ENCODE peak calls at places on chromosomes 12 and 14, in seven cellular contexts. B is lower lobe of right lung, A is colonic mucosa, J is psoas muscle, F is body of pancreas, G is osteoblast, T is SK-N-SH. C is an unnamed sample. For H3K27me3 and H3K4me1, the result is how much of the 10 kb centered on the place peaks cover.

GRCh38 chr12:53320352-53321195 is 836 bp downstream of the AAAS start:
- DNase-seq in B (no peak), A (no peak), J (no peak), F (no peak), G (peak), T (no peak), C (no peak)

GRCh38 chr12:123055281-123055766 is 74.8 kb downstream of the ARL6IP4 start:
- DNase-seq in B (no peak), A (no peak), J (no peak), F (no peak), G (no peak), T (no peak), C (no peak)

GRCh38 chr12:64826234-64826633 is 1.8 kb downstream of the TBC1D30 start:
- DNase-seq in B (peak), A (peak), J (peak), F (peak), G (peak), T (peak), C (peak)

GRCh38 chr14:30045720-30046119 is 118.1 kb upstream of the PRKD1 start:
- DNase-seq in B (no peak), A (no peak), J (no peak), F (no peak), G (no peak), T (no peak), C (no peak)

GRCh38 chr14:24673534-24674203 is 39.7 kb upstream of the GZMB start:
- DNase-seq in B (no peak), A (no peak), J (no peak), F (no peak), G (no peak), T (no peak), C (no peak)

GRCh38 chr14:76961631-76962302 is 66.7 kb downstream of the IRF2BPL start:
- DNase-seq in B (peak), A (peak), J (peak), F (peak), G (peak), T (no peak), C (peak)

GRCh38 chr12:101695698-101696097 is 1.7 kb upstream of the CHPT1 start:
- DNase-seq in B (no peak), A (no peak), J (no peak), F (no peak), G (no peak), T (no peak), C (no peak)

GRCh38 chr12:10186299-10186698 is 7.5 kb downstream of the TMEM52B start:
- DNase-seq in B (peak), A (peak), J (peak), F (peak), G (no peak), T (no peak), C (peak)

GRCh38 chr14:51472881-51473280 is 178.8 kb upstream of the FRMD6 start:
- DNase-seq in B (no peak), A (no peak), J (no peak), F (peak), G (no peak), T (peak), C (no peak)

GRCh38 chr12:91327889-91328288 is 145.3 kb upstream of the DCN start:
- DNase-seq in B (no peak), A (no peak), J (no peak), F (no peak), G (no peak), T (no peak), C (no peak)

GRCh38 chr12:4859478-4860210 is 50.1 kb upstream of the KCNA1 start:
- DNase-seq in B (no peak), A (no peak), J (no peak), F (no peak), G (no peak), T (no peak), C (no peak)

GRCh38 chr14:67487937-67488893 is at the start of gene TMEM229B:
- DNase-seq in B (peak), A (peak), J (peak), F (peak), G (no peak), T (no peak), C (peak)

GRCh38 chr12:68263366-68263765 is 10.0 kb upstream of the IL22 start:
- DNase-seq in B (no peak), A (no peak), J (no peak), F (no peak), G (no peak), T (no peak), C (no peak)

GRCh38 chr14:65156568-65157366 is 54.5 kb upstream of the MAX start:
- DNase-seq in B (peak), A (no peak), J (peak), F (no peak), G (peak), T (no peak), C (peak)

GRCh38 chr12:109880938-109881337 is 597 bp upstream of the GLTP start:
- DNase-seq in B (no peak), A (no peak), J (no peak), F (no peak), G (no peak), T (no peak), C (no peak)

GRCh38 chr12:49502590-49502989 is 36.2 kb upstream of the KCNH3 start:
- DNase-seq in B (no peak), A (no peak), J (no peak), F (no peak), G (peak), T (no peak), C (no peak)

GRCh38 chr12:112473056-112473455 is 54.3 kb downstream of the PTPN11 start:
- DNase-seq in B (no peak), A (no peak), J (no peak), F (no peak), G (peak), T (peak), C (no peak)

GRCh38 chr12:6614513-6615177 is 7.5 kb upstream of the CHD4 start:
- DNase-seq in B (no peak), A (peak), J (no peak), F (no peak), G (no peak), T (no peak), C (no peak)

GRCh38 chr12:6615802-6616201 is 8.6 kb upstream of the CHD4 start:
- DNase-seq in B (no peak), A (no peak), J (no peak), F (no peak), G (no peak), T (no peak), C (no peak)

GRCh38 chr12:6620885-6621274 is 13.7 kb upstream of the CHD4 start:
- DNase-seq in B (no peak), A (no peak), J (no peak), F (no peak), G (no peak), T (no peak), C (no peak)

GRCh38 chr12:6618483-6618882 is 11.3 kb upstream of the CHD4 start:
- DNase-seq in B (no peak), A (no peak), J (no peak), F (no peak), G (peak), T (no peak), C (peak)

DNA sequence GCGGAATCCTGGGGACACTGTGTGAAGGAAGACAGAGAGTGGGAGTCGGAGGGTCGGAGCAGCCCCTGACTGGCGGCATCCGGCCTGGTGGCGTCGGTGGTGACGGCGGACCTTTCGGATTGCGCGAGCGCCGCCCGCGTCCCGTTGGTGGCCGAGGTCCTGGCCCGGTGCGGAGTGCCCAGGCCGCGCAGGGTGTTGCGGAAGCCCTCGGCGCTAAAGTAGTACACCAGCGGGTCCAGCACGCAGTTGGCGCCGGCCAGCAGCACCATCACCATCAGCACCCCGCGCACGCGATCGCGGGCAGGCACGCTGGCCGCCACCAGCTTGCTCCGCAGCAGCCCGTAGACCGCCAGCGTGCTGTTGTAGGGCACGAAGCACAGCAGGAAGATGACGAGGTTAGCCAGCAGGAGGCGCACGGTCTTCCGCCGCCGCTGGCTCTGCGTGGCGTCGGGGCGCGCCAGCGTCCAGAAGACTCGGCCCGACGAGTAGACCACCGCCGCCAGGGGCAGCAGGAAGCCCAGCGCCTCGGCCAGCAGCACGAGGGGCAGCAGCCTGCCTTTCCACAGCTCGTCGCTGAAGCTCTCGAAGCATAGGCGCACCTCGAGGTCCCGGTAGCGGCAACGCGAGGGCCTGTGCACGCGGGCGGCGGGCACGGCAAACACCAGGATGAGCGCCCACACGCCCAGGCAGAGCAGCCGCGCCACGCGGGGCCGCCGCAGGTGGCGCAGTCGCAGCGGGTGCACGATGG is 13.1 kb upstream of the CHD4 start:
- DNase-seq in B (peak), A (no peak), J (peak), F (peak), G (peak), T (peak), C (no peak)
- TF ChIP-seq CTCF in B (peak), A (no peak), J (peak), F (peak), G (peak), T (no peak), C (peak)

DNA sequence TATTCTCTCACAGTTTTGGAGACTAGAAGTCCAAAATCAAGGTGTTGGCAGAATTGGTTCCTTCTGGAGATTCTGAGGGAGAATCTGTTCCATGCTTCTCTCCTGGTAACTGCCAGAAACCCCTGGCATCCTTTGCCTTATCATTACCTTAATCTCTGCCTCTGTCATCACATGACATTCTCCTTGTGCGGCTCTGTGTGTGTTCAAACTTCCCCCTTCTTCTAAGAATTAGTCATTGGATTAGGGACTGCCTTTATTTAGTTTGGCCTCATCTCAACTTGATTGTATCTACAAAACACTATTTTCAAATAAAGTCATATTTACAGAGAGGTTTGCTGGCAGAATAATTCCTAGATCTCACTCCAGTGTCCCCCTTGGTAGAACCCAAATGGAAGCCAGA is 68.9 kb downstream of the ZNF641 start:
- DNase-seq in B (no peak), A (no peak), J (no peak), F (no peak), G (no peak), T (no peak), C (no peak)
- H3K27me3 ChIP-seq in B (under half), A (under half), J (under half), F (under half), G (under half), T (under half), C (under half)

DNA sequence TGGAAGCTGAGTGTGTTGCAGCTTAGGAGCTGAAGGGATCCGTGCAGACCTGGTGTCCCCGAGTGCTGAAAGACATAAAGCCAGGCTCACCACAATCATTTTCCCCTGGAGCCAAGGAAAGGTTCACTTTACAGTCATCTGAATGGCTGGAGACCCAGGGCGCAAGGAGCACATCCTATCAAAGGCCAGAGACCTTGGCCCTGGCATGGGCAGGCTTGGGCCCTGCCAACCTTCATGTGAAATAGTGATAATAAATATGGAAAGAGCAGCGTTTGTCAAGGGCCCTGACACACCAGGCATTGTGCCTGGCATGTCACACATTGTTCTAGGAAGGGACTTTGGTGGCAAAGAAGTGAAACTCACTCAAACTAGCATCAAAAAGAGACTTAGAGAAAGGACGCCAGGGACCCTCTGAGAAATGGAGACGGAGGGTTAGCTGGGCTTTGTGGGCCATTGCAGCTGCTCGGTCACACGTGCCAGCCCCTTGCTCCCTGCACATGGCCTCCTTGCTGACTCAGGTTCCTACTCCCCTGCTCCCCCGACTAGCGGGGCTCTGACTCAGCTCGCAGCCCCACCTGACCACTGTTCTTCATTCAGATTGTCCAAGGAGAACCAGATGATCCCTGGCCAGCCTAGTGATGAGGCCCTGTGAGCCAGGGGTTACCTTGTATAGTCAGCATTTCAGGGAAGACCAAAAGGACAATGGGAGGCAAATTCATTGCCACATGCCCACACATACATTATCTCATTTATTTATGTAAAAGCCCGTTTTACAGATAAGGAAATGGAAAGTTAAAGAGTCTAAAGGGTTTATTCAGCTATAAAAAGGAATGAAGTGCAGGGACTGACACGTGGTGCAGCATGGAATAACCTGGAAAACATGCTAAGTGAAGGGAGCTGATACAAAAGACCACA is 103.6 kb downstream of the LGMN start:
- DNase-seq in B (no peak), A (no peak), J (no peak), F (no peak), G (no peak), T (no peak), C (no peak)
- H3K4me1 ChIP-seq in B (under half), A (under half), J (under half), F (under half), G (half or more), T (under half), C (under half)

GRCh38 chr12:84912191-84913142 is at the start of gene SLC6A15:
- DNase-seq in B (peak), A (no peak), J (peak), F (peak), G (no peak), T (peak), C (peak)
- TF ChIP-seq CTCF in B (no peak), A (no peak), J (no peak), F (peak), G (no peak), T (peak), C (no peak)

GRCh38 chr14:101182476-101182875 is 279.0 kb upstream of the RTL1 start:
- DNase-seq in B (no peak), A (no peak), J (no peak), F (no peak), G (no peak), T (peak), C (no peak)
- H3K27me3 ChIP-seq in B (under half), A (under half), J (under half), F (under half), G (under half), T (under half), C (under half)